ENCODE peak calls at places on chromosomes 13 and 19, in eight cellular contexts. C is HCT116, D is GM10248, I is uterus, S is dorsolateral prefrontal cortex, P is astrocyte of the spinal cord, T is colonic mucosa, N is cardiac fibroblast. B is an unnamed sample.

GRCh38 chr19:647566-648284 is 8.0 kb downstream of the FGF22 start:
- DNase-seq in C (no peak), I (no peak), S (no peak), N (no peak), T (no peak), D (no peak), P (no peak), B (no peak)

GRCh38 chr19:54136864-54137113 is 773 bp upstream of the CNOT3 start:
- DNase-seq in P (no peak), D (peak; percentile 97), C (no peak), N (no peak), T (no peak), I (no peak), S (no peak), B (no peak)

GRCh38 chr19:1136201-1136600 is 32.4 kb downstream of the GPX4 start:
- DNase-seq in T (peak; percentile 76), P (no peak), S (no peak), C (no peak), D (peak; percentile 65), N (no peak), I (peak; percentile 58), B (no peak)

GRCh38 chr19:861756-862528 is 2.5 kb downstream of the CFD start:
- DNase-seq in T (peak; percentile 76), I (no peak), P (peak; percentile 23), C (peak; percentile 63), N (peak; percentile 30), S (no peak), D (peak; percentile 88), B (no peak)

GRCh38 chr13:61095885-61096284 is 319.8 kb downstream of the PCDH20 start:
- DNase-seq in N (no peak), S (no peak), T (no peak), I (no peak), P (no peak), C (no peak), D (no peak), B (no peak)

GRCh38 chr19:13024126-13024957 is 29.1 kb downstream of the NFIX start:
- DNase-seq in P (no peak), I (no peak), N (peak; percentile 35), D (no peak), S (no peak), C (no peak), T (no peak), B (no peak)

GRCh38 chr19:33429891-33430673 is 56.6 kb downstream of the CEBPG start:
- DNase-seq in P (no peak), D (no peak), I (no peak), S (peak; percentile 44), C (no peak), N (no peak), T (no peak), B (no peak)

GRCh38 chr19:32457540-32457939 is 52.0 kb downstream of the DPY19L3 start:
- DNase-seq in I (no peak), N (no peak), C (no peak), D (no peak), S (no peak), T (no peak), P (no peak), B (no peak)

GRCh38 chr13:51148952-51149573 is 38.0 kb upstream of the C13orf42 start:
- DNase-seq in I (peak; percentile 28), T (no peak), D (no peak), C (peak; percentile 34), P (peak; percentile 72), N (peak; percentile 81), S (peak; percentile 59), B (peak; percentile 64)

GRCh38 chr19:28710278-28710677 is 502.7 kb downstream of the UQCRFS1 start:
- DNase-seq in T (no peak), N (peak; percentile 77), C (peak; percentile 34), D (no peak), S (no peak), P (peak; percentile 65), I (no peak), B (no peak)

GRCh38 chr13:97567510-97568243 is 133.7 kb downstream of the RAP2A start:
- DNase-seq in I (no peak), P (no peak), T (peak; percentile 79), D (peak; percentile 41), C (peak; percentile 40), S (no peak), N (peak; percentile 76), B (no peak)

GRCh38 chr13:50713849-50714248 is 129.6 kb downstream of the DLEU7 start:
- DNase-seq in N (peak; percentile 49), C (no peak), I (no peak), D (peak; percentile 32), P (peak; percentile 93), S (no peak), T (peak; percentile 19), B (no peak)

GRCh38 chr19:50861496-50862286 is 7.0 kb downstream of the KLK3 start:
- DNase-seq in S (no peak), T (no peak), N (no peak), C (no peak), D (no peak), P (no peak), I (no peak), B (no peak)

GRCh38 chr19:46634045-46634655 is 1.9 kb downstream of the GNG8 start:
- DNase-seq in C (peak; percentile 87), T (peak; percentile 97), S (peak; percentile 80), N (peak; percentile 86), P (peak; percentile 84), D (peak; percentile 95), I (peak; percentile 94), B (peak; percentile 93)

GRCh38 chr19:29277107-29277506 is 64.2 kb upstream of the UQCRFS1 start:
- DNase-seq in T (no peak), P (no peak), I (no peak), C (no peak), D (peak; percentile 83), N (no peak), S (no peak), B (no peak)

DNA sequence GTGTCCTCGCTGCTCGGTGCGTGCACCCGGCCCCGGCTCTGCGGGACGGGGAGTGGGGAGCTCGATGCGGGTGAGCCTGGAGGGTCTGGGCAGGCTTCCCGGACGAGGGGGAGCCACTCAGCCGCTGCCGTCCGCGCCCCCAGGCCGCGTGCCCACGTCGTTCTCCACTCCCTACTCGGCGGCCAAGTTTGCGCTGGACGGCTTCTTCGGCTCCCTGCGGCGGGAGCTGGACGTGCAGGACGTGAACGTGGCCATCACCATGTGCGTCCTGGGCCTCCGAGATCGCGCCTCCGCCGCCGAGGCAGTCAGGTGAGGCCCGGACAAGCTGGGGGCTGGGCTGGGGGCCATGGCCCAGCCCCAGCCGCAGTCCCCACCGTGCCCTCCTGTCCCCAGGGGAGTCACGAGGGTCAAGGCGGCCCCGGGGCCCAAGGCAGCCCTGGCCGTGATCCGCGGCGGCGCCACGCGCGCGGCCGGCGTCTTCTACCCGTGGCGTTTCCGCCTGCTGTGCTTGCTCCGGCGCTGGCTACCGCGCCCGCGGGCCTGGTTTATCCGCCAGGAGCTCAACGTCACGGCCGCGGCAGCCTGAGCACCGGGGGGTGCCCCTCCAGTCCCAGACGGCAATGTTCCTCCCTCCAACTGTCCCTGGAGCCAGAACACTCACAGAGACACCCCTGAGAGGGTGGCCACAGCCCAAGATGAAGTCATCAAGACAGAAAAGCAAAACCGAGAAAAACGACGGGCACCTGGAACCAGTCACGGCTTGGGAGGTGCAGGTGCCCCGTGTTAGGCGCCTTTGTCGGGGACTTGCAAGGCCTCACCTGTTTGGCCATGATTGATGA is 2.5 kb upstream of the RPL36 start:
- DNase-seq in S (no peak), I (no peak), N (no peak), P (no peak), D (no peak), T (no peak), C (no peak), B (no peak)
- TF ChIP-seq CTCF in S (no peak), I (no peak), N (no peak), P (no peak), D (no peak), T (no peak), C (no peak), B (no peak)

GRCh38 chr13:74077375-74077774 is 56.8 kb downstream of the KLF12 start:
- DNase-seq in I (no peak), C (no peak), D (no peak), P (no peak), T (no peak), N (no peak), S (no peak), B (no peak)
- TF ChIP-seq CTCF in I (no peak), C (no peak), D (no peak), P (no peak), T (no peak), N (no peak), S (no peak), B (no peak)

GRCh38 chr19:4650159-4650558 is 10.8 kb downstream of the TNFAIP8L1 start:
- DNase-seq in I (no peak), N (no peak), P (no peak), S (no peak), T (no peak), D (no peak), C (no peak), B (no peak)

GRCh38 chr19:4645718-4646117 is 6.4 kb downstream of the TNFAIP8L1 start:
- DNase-seq in C (no peak), S (no peak), N (no peak), P (no peak), I (no peak), T (no peak), D (no peak), B (no peak)

GRCh38 chr19:4652075-4652474 is 12.8 kb downstream of the TNFAIP8L1 start:
- DNase-seq in S (no peak), N (no peak), C (no peak), T (no peak), D (no peak), I (no peak), P (no peak), B (no peak)

GRCh38 chr19:4649392-4650094 is 10.2 kb downstream of the TNFAIP8L1 start:
- DNase-seq in I (no peak), P (no peak), C (no peak), N (no peak), D (no peak), S (no peak), T (no peak), B (no peak)

DNA sequence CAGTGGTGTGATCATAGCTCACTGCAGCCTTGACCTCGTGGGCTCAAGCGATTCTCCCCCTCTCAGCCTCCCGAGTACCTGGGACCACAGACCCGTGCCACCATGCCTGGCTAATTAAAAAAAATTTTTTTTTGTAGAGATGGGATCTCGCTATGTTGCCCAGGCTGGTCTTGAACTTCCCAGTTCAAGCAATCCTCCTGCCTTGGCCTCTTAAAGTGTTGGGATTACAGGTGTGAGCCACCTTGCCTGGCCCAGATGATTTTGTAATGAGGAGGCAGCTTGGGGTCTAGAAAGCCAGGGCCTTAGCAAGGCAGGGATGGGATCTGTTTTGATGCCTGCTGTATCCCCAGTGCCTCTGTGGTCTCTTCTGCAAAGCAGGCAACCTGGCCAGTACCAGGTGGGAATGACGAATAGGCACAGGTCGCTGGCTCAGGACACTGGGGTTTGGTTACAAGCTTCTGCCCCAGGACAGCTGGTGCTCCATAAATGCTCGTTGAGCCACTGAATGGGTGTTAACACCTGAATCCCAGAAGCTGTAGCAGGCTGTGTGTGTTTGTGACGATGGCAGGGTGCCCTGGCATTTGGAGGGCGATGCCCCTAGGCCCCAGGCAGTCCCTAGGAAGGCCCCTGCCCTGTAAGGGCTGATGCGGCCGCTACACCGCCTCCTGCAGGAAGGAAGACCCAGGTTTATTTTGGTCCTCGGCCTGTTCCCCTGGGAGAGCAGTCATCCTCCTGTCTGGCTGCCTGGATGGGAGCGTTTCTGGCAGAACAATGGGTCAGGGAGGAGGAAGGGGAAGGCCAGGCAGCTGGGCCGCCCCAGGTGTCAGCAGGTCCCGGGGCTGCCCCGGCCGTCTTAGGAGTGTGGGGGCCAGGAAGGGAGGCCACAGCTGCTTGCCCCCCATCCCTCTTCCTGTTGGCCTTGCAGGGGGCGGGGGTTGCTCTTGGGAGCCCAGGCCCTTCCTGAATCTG is 8.6 kb downstream of the TNFAIP8L1 start:
- DNase-seq in C (no peak), N (peak; percentile 81), D (peak; percentile 38), T (no peak), P (no peak), I (peak; percentile 73), S (no peak), B (no peak)
- TF ChIP-seq CTCF in C (no peak), N (peak; percentile 76), D (peak; percentile 23), T (no peak), P (peak; percentile 41), I (no peak), S (no peak), B (no peak)

GRCh38 chr13:59398661-59399060 is 765.1 kb downstream of the DIAPH3 start:
- DNase-seq in I (no peak), N (no peak), S (no peak), C (no peak), P (no peak), T (no peak), D (no peak), B (no peak)
- TF ChIP-seq CTCF in I (no peak), N (no peak), S (no peak), C (no peak), P (no peak), T (no peak), D (no peak), B (no peak)

B was measured in mesothelial cell of epicardium.